ENCODE peak calls at places on chromosomes 13 and 19, in seven cellular contexts. U is Calu3; M is NCI-H1092; O is stimulated activated CD4-positive, alpha-beta T cell treated with anti-CD3 and anti-CD28 coated beads, Interleukin-4, amount 100 ng/mL, for 24 hours; D is NCI-H345; E is sciatic nerve; N is NCI-H187. I is an unnamed sample.

GRCh38 chr13:39058040-39058439 is 19.8 kb downstream of the NHLRC3 start:
- DNase-seq in U (no peak), M (no peak), O (no peak), D (no peak), E (no peak), N (no peak), I (no peak)

GRCh38 chr19:32977269-32977668 is 5.2 kb downstream of the FAAP24 start:
- DNase-seq in U (no peak), M (no peak), O (no peak), D (peak), E (no peak), N (no peak), I (no peak)

GRCh38 chr19:50837300-50837699 is 3.9 kb upstream of the KLK15 start:
- DNase-seq in U (no peak), M (no peak), O (no peak), D (no peak), E (no peak), N (no peak), I (no peak)

GRCh38 chr19:15292847-15293582 is 39.3 kb downstream of the BRD4 start:
- DNase-seq in U (no peak), M (no peak), O (no peak), D (no peak), E (no peak), N (no peak), I (peak)

GRCh38 chr13:20637811-20638210 is 65.7 kb upstream of the IL17D start:
- DNase-seq in U (no peak), M (no peak), O (no peak), D (no peak), E (no peak), N (no peak), I (no peak)

GRCh38 chr13:46184277-46184699 is 2.3 kb upstream of the LCP1 start:
- DNase-seq in U (peak), M (no peak), O (peak), D (no peak), E (no peak), N (no peak), I (peak)

GRCh38 chr19:10061717-10062310 is 24.3 kb upstream of the SHFL start:
- DNase-seq in U (no peak), M (no peak), O (no peak), D (no peak), E (no peak), N (no peak), I (no peak)

GRCh38 chr19:3343619-3344502 is 22.5 kb upstream of the NFIC start:
- DNase-seq in U (peak), M (no peak), O (peak), D (peak), E (peak), N (no peak), I (peak)

GRCh38 chr19:58350871-58351557 is 2.3 kb downstream of the A1BG start:
- DNase-seq in U (no peak), M (no peak), O (no peak), D (no peak), E (no peak), N (no peak), I (no peak)

GRCh38 chr19:41223431-41224234 is 4.6 kb downstream of the AXL start:
- DNase-seq in U (peak), M (no peak), O (no peak), D (no peak), E (no peak), N (no peak), I (peak)

GRCh38 chr13:42832341-42833153 is 51.2 kb downstream of the FAM216B start:
- DNase-seq in U (no peak), M (no peak), O (no peak), D (no peak), E (no peak), N (no peak), I (no peak)

GRCh38 chr19:7356899-7357627 is 8.3 kb downstream of the ARHGEF18 start:
- DNase-seq in U (no peak), M (no peak), O (no peak), D (no peak), E (no peak), N (no peak), I (no peak)

GRCh38 chr19:1470864-1471513 is 8.0 kb downstream of the C19orf25 start:
- DNase-seq in U (no peak), M (no peak), O (no peak), D (no peak), E (no peak), N (no peak), I (peak)

GRCh38 chr19:45467115-45467455 is 711 bp upstream of the FOSB start:
- DNase-seq in U (no peak), M (no peak), O (no peak), D (no peak), E (no peak), N (no peak), I (no peak)

GRCh38 chr19:41325640-41325946 is 15.6 kb downstream of the CCDC97 start:
- DNase-seq in U (no peak), M (no peak), O (no peak), D (no peak), E (no peak), N (no peak), I (no peak)

GRCh38 chr13:40874138-40874776 is 84.8 kb downstream of the SLC25A15 start:
- DNase-seq in U (no peak), M (no peak), O (no peak), D (no peak), E (no peak), N (no peak), I (no peak)

GRCh38 chr13:112073245-112074138 is 6.5 kb downstream of the SOX1 start:
- DNase-seq in U (no peak), M (peak), O (no peak), D (peak), E (no peak), N (no peak), I (no peak)

GRCh38 chr19:56189785-56190184 is 7.8 kb downstream of the ZSCAN5B start:
- DNase-seq in U (no peak), M (no peak), O (no peak), D (no peak), E (no peak), N (no peak), I (no peak)

GRCh38 chr19:20661150-20661819 is at the start of gene ZNF626:
- DNase-seq in U (no peak), M (no peak), O (peak), D (no peak), E (peak), N (peak), I (peak)

GRCh38 chr19:29405728-29405995 is 120.1 kb upstream of the VSTM2B start:
- DNase-seq in U (no peak), M (no peak), O (no peak), D (no peak), E (no peak), N (no peak), I (no peak)

GRCh38 chr19:7673995-7674667 is 2.8 kb upstream of the MCEMP1 start:
- DNase-seq in U (peak), M (no peak), O (peak), D (no peak), E (peak), N (no peak), I (peak)

GRCh38 chr19:18291590-18292459 is 10.4 kb upstream of the JUND start:
- DNase-seq in U (peak), M (peak), O (peak), D (peak), E (peak), N (no peak), I (peak)

GRCh38 chr13:93670858-93671257 is 444.3 kb downstream of the GPC6 start:
- DNase-seq in U (no peak), M (peak), O (no peak), D (no peak), E (no peak), N (no peak), I (no peak)

GRCh38 chr13:44854264-44855060 is 134.8 kb downstream of the NUFIP1 start:
- DNase-seq in U (no peak), M (peak), O (no peak), D (peak), E (no peak), N (peak), I (no peak)

GRCh38 chr19:55256562-55257460 is 2.0 kb downstream of the PPP6R1 start:
- DNase-seq in U (no peak), M (no peak), O (no peak), D (no peak), E (no peak), N (no peak), I (peak)

GRCh38 chr13:30985637-30986205 is 53.3 kb downstream of the TEX26 start:
- DNase-seq in U (no peak), M (no peak), O (no peak), D (no peak), E (no peak), N (no peak), I (no peak)

GRCh38 chr13:62781866-62782265 is 1366.2 kb upstream of the PCDH20 start:
- DNase-seq in U (no peak), M (no peak), O (no peak), D (no peak), E (no peak), N (no peak), I (no peak)

GRCh38 chr13:93450226-93450625 is 223.6 kb downstream of the GPC6 start:
- DNase-seq in U (no peak), M (no peak), O (no peak), D (no peak), E (no peak), N (no peak), I (no peak)

GRCh38 chr13:111485491-111486250 is 165.2 kb downstream of the TEX29 start:
- DNase-seq in U (no peak), M (no peak), O (no peak), D (no peak), E (peak), N (no peak), I (no peak)

GRCh38 chr19:3507371-3508120 is 1.4 kb downstream of the FZR1 start:
- DNase-seq in U (no peak), M (no peak), O (peak), D (no peak), E (no peak), N (no peak), I (peak)

GRCh38 chr19:49133621-49134454 is 14.5 kb downstream of the PPFIA3 start:
- DNase-seq in U (peak), M (no peak), O (peak), D (peak), E (peak), N (peak), I (peak)

GRCh38 chr19:23101241-23101640 is 15.6 kb upstream of the ZNF730 start:
- DNase-seq in U (no peak), M (no peak), O (no peak), D (no peak), E (no peak), N (no peak), I (no peak)

GRCh38 chr19:54525636-54526035 is 23.0 kb downstream of the LAIR2 start:
- DNase-seq in U (no peak), M (no peak), O (no peak), D (no peak), E (no peak), N (no peak), I (no peak)

GRCh38 chr13:113901642-113902041 is 37.8 kb upstream of the GAS6 start:
- DNase-seq in U (no peak), M (no peak), O (no peak), D (no peak), E (peak), N (no peak), I (no peak)

GRCh38 chr13:24741016-24741662 is 22.8 kb upstream of the RNF17 start:
- DNase-seq in U (peak), M (no peak), O (no peak), D (no peak), E (no peak), N (no peak), I (no peak)

GRCh38 chr19:801861-802496 is 4.7 kb downstream of the PTBP1 start:
- DNase-seq in U (no peak), M (no peak), O (no peak), D (no peak), E (peak), N (no peak), I (no peak)

GRCh38 chr13:102198418-102199322 is 203.2 kb downstream of the FGF14 start:
- DNase-seq in U (no peak), M (no peak), O (no peak), D (no peak), E (no peak), N (no peak), I (no peak)

I was measured in activated CD8-positive, alpha-beta T cell treated with anti-CD3 and anti-CD28 coated beads for 36 hours.